ENCODE peak calls at places on chromosomes 5 and 9, in six cellular contexts. A is gastrocnemius medialis, Q is PC-3, V is AG04450, P is stomach, K is spleen. F is an unnamed sample.

GRCh38 chr9:23587433-23587832 is 238.6 kb downstream of the ELAVL2 start:
- DNase-seq in A (peak; percentile 81), Q (no peak), V (no peak), P (peak; percentile 27), K (no peak), F (peak; percentile 5)

GRCh38 chr5:140367631-140368013 is 7.6 kb downstream of the SLC4A9 start:
- DNase-seq in A (no peak), Q (no peak), V (no peak), P (no peak), K (no peak), F (no peak)

GRCh38 chr9:112065781-112066606 is 109.1 kb downstream of the SUSD1 start:
- DNase-seq in A (peak; percentile 59), Q (peak; percentile 96), V (peak; percentile 85), P (peak; percentile 86), K (no peak), F (peak; percentile 83)

GRCh38 chr9:20476912-20477311 is 145.4 kb downstream of the MLLT3 start:
- DNase-seq in A (no peak), Q (no peak), V (no peak), P (no peak), K (no peak), F (no peak)

GRCh38 chr9:34479316-34479865 is 20.8 kb downstream of the DNAI1 start:
- DNase-seq in A (no peak), Q (no peak), V (no peak), P (no peak), K (no peak), F (no peak)

GRCh38 chr5:147481857-147482256 is 28.0 kb downstream of the DPYSL3 start:
- DNase-seq in A (no peak), Q (no peak), V (no peak), P (no peak), K (no peak), F (no peak)

GRCh38 chr9:133589454-133590227 is 19.5 kb downstream of the FAM163B start:
- DNase-seq in A (no peak), Q (no peak), V (no peak), P (no peak), K (no peak), F (no peak)

GRCh38 chr5:151569132-151570046 is 21.7 kb downstream of the FAT2 start:
- DNase-seq in A (no peak), Q (no peak), V (no peak), P (no peak), K (no peak), F (no peak)

GRCh38 chr5:180532268-180532667 is 38.1 kb downstream of the CNOT6 start:
- DNase-seq in A (no peak), Q (no peak), V (no peak), P (no peak), K (no peak), F (no peak)

GRCh38 chr5:176784218-176785165 is 25.9 kb upstream of the UNC5A start:
- DNase-seq in A (no peak), Q (peak; percentile 88), V (peak; percentile 56), P (no peak), K (peak; percentile 63), F (no peak)

GRCh38 chr5:73437126-73438047 is 11.2 kb downstream of the FOXD1 start:
- DNase-seq in A (no peak), Q (peak; percentile 80), V (no peak), P (no peak), K (no peak), F (peak; percentile 51)
- TF ChIP-seq CTCF in A (no peak), Q (peak; percentile 72), V (peak; percentile 45), P (no peak), K (no peak), F (no peak)

DNA sequence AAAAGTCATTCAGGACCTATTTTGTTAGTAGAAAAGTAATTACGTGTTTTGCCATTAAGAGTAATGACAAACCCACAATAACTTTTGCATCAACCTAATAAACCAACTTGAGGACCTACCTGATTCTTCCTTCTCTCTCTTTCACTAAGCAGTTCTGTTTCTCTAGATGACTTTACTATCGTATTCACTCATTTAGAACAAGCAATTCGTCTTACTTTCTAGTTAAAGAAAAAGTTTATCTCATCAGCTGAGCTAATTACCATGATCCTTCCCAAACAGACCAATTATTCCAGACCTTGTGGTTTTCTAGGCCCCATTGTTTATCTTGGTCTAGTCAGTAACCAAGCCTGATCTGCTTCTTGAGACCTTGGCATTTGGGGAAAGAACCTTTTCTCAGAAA is 49.6 kb upstream of the PRDM9 start:
- DNase-seq in A (no peak), Q (no peak), V (no peak), P (no peak), K (no peak), F (no peak)
- H3K9me3 ChIP-seq in A (no peaks in the 10 kb centered on the region), Q (no peaks in the 10 kb centered on the region), V (peaks cover 7% of the 10 kb centered on the region), P (no peaks in the 10 kb centered on the region), K (no peaks in the 10 kb centered on the region), F (peaks cover 2% of the 10 kb centered on the region)

DNA sequence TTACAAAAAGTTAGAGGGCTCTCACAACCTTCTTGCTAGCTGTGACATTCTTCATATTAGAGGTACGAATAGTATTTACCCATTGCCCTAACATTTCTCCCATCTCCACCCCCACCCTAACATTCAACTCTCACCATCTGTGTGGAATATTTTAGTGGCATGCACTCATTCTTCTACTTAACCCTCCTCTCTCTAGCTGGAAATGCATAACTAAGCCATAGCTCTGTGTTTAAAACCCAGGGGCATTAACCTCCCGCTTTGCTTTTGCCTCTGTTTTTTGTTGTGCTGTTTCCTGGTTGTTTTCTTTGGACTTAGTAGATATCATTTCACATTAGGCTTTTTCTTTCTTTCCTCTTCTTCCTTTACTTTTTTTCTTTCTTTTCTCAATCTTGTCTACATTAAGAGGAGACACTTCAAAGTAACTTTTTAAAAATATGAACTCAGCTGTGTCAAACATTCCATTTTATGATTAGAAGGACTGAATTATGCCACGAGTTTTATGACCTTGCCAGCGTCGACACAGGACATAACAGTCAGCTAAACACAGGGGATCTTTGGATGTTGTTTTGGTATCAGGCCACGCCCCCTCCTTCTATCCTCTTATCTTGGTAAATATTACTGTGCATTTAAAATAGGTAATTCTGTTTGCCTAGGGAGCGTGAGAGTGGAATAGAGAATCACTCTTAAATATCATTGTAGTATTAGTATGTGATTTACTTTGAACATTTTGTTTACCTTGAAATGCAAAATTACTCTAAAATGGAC is 236.0 kb downstream of the CD180 start:
- DNase-seq in A (no peak), Q (no peak), V (no peak), P (peak; percentile 31), K (no peak), F (no peak)
- H3K4me3 ChIP-seq in A (no peak overlapping the region), Q (peak overlapping the region; percentile 60), V (peak overlapping the region; percentile 70), P (no peak overlapping the region), K (no peak overlapping the region), F (no peak overlapping the region)

GRCh38 chr5:38751103-38751502 is 94.7 kb upstream of the OSMR start:
- DNase-seq in A (no peak), Q (peak; percentile 7), V (no peak), P (no peak), K (no peak), F (no peak)
- TF ChIP-seq CTCF in A (no peak), Q (peak; percentile 51), V (peak; percentile 5), P (no peak), K (no peak), F (no peak)

GRCh38 chr9:102459828-102460227 is 535.3 kb upstream of the CYLC2 start:
- DNase-seq in A (no peak), Q (no peak), V (no peak), P (no peak), K (no peak), F (no peak)
- H3K9me3 ChIP-seq in A (no peaks in the 10 kb centered on the region), Q (no peaks in the 10 kb centered on the region), V (peaks cover 11% of the 10 kb centered on the region), P (no peaks in the 10 kb centered on the region), K (no peaks in the 10 kb centered on the region), F (no peaks in the 10 kb centered on the region)